ENCODE peak calls at places on chromosome 14, in four cellular contexts. One of them, this sample, is unnamed. For H3K4me1, the result is how much of the 10 kb centered on the place peaks cover.

GRCh38 chr14:49865431-49865859 is 12.9 kb upstream of the NEMF start:
- DNase-seq in breast epithelium: peak
- DNase-seq in transverse colon: peak
- DNase-seq in endodermal cell: peak
- DNase-seq in this sample: peak

GRCh38 chr14:89851031-89851430 is 103.5 kb downstream of the EFCAB11 start:
- DNase-seq in breast epithelium: no peak
- DNase-seq in transverse colon: no peak
- DNase-seq in endodermal cell: no peak
- DNase-seq in this sample: no peak

GRCh38 chr14:68816183-68816942 is 23.5 kb upstream of the ZFP36L1 start:
- DNase-seq in breast epithelium: peak
- DNase-seq in transverse colon: peak
- DNase-seq in endodermal cell: peak
- DNase-seq in this sample: peak

GRCh38 chr14:68474741-68475140 is 318.1 kb downstream of the ZFP36L1 start:
- DNase-seq in breast epithelium: no peak
- DNase-seq in transverse colon: no peak
- DNase-seq in endodermal cell: no peak
- DNase-seq in this sample: peak

GRCh38 chr14:42214981-42215491 is 608.4 kb downstream of the LRFN5 start:
- DNase-seq in breast epithelium: no peak
- DNase-seq in transverse colon: no peak
- DNase-seq in endodermal cell: no peak
- DNase-seq in this sample: no peak

GRCh38 chr14:64337901-64338615 is 43.9 kb upstream of the ESR2 start:
- DNase-seq in breast epithelium: no peak
- DNase-seq in transverse colon: peak
- DNase-seq in endodermal cell: peak
- DNase-seq in this sample: peak

GRCh38 chr14:103391048-103391447 is 5.8 kb downstream of the MARK3 start:
- DNase-seq in breast epithelium: no peak
- DNase-seq in transverse colon: peak
- DNase-seq in endodermal cell: no peak
- DNase-seq in this sample: peak

GRCh38 chr14:50225974-50226297 is 5.4 kb downstream of the SOS2 start:
- DNase-seq in breast epithelium: no peak
- DNase-seq in transverse colon: no peak
- DNase-seq in endodermal cell: peak
- DNase-seq in this sample: no peak

GRCh38 chr14:95741051-95741490 is 27.1 kb upstream of the TCL1A start:
- DNase-seq in breast epithelium: peak
- DNase-seq in transverse colon: no peak
- DNase-seq in endodermal cell: no peak
- DNase-seq in this sample: no peak

GRCh38 chr14:85686908-85687307 is 157.0 kb downstream of the FLRT2 start:
- DNase-seq in breast epithelium: no peak
- DNase-seq in transverse colon: no peak
- DNase-seq in endodermal cell: no peak
- DNase-seq in this sample: no peak

DNA sequence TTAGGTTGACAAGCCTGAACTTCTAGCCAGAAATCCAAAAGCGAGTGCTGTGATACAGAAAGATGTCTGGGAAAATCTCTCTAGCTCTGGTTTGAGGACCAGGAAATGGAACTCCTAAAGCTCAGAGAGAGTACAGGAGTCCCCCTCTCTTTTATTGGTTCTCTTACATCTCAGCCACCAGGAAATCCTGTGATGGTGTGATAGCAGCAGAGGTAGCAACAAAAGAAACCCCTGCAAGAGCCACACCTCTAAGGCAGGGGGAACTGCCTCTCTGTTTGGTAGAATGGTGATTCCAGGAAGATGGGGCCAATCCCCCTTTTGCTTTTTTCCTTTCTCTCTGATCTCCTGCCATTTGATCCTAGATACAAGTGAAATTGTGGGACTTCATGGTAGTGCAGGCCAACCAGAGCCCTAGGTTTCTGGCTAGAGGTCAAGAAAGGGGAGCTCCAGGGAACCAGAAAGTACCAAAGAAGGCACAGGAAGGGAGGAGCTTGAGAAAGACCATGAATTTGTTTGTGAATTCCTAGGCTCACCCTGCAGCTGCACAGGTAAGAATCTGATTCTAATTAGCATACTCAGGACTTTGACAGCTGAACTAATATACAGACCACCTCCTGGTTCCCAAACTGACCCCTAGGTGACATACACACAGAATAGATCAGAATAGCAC is 88.5 kb downstream of the PAPLN start:
- DNase-seq in breast epithelium: no peak
- DNase-seq in transverse colon: no peak
- DNase-seq in endodermal cell: peak
- DNase-seq in this sample: no peak
- H3K4me1 ChIP-seq in breast epithelium: under half
- H3K4me1 ChIP-seq in transverse colon: under half
- H3K4me1 ChIP-seq in endodermal cell: under half
- H3K4me1 ChIP-seq in this sample: under half

GRCh38 chr14:38618514-38618913 is 362.6 kb upstream of the CLEC14A start:
- DNase-seq in breast epithelium: no peak
- DNase-seq in transverse colon: no peak
- DNase-seq in endodermal cell: no peak
- DNase-seq in this sample: no peak
- TF ChIP-seq CTCF in breast epithelium: no peak
- TF ChIP-seq CTCF in transverse colon: no peak
- TF ChIP-seq CTCF in endodermal cell: peak
- TF ChIP-seq CTCF in this sample: no peak

GRCh38 chr14:101175731-101176534 is 272.4 kb upstream of the RTL1 start:
- DNase-seq in breast epithelium: no peak
- DNase-seq in transverse colon: no peak
- DNase-seq in endodermal cell: no peak
- DNase-seq in this sample: no peak

GRCh38 chr14:101179691-101180211 is 276.2 kb upstream of the RTL1 start:
- DNase-seq in breast epithelium: no peak
- DNase-seq in transverse colon: no peak
- DNase-seq in endodermal cell: no peak
- DNase-seq in this sample: no peak

GRCh38 chr14:101177301-101178055 is 274.0 kb upstream of the RTL1 start:
- DNase-seq in breast epithelium: no peak
- DNase-seq in transverse colon: no peak
- DNase-seq in endodermal cell: no peak
- DNase-seq in this sample: no peak

GRCh38 chr14:101176535-101177205 is 273.1 kb upstream of the RTL1 start:
- DNase-seq in breast epithelium: no peak
- DNase-seq in transverse colon: no peak
- DNase-seq in endodermal cell: no peak
- DNase-seq in this sample: no peak

GRCh38 chr14:101178184-101179072 is 274.9 kb upstream of the RTL1 start:
- DNase-seq in breast epithelium: no peak
- DNase-seq in transverse colon: no peak
- DNase-seq in endodermal cell: no peak
- DNase-seq in this sample: no peak
- H3K27ac ChIP-seq in breast epithelium: no peak
- H3K27ac ChIP-seq in transverse colon: no peak
- H3K27ac ChIP-seq in endodermal cell: no peak
- H3K27ac ChIP-seq in this sample: no peak

GRCh38 chr14:91390165-91390778 is 27.3 kb downstream of the CCDC88C start:
- DNase-seq in breast epithelium: no peak
- DNase-seq in transverse colon: no peak
- DNase-seq in endodermal cell: no peak
- DNase-seq in this sample: no peak
- H3K4me1 ChIP-seq in breast epithelium: under half
- H3K4me1 ChIP-seq in transverse colon: under half
- H3K4me1 ChIP-seq in endodermal cell: under half
- H3K4me1 ChIP-seq in this sample: under half